ENCODE peak calls at places on chromosome 14, in five cellular contexts. One of them, this sample, is unnamed.
A peak's percentile ranks its signal among the peaks of the same experiment; 100 is the strongest.

GRCh38 chr14:99549684-99550083 is 54.3 kb downstream of the CCDC85C start:
- DNase-seq in H54: no peak
- DNase-seq in AG04449: no peak
- DNase-seq in activated naive CD4-positive, alpha-beta T cell treated with anti-CD3 and anti-CD28 coated beads, Interleukin-2, amount 10 ng/mL, durations not matched to agents 7 days and 5 days: no peak
- DNase-seq in ACHN: no peak
- DNase-seq in this sample: no peak

GRCh38 chr14:31154956-31155355 is 52.6 kb downstream of the HECTD1 start:
- DNase-seq in H54: no peak
- DNase-seq in AG04449: no peak
- DNase-seq in activated naive CD4-positive, alpha-beta T cell treated with anti-CD3 and anti-CD28 coated beads, Interleukin-2, amount 10 ng/mL, durations not matched to agents 7 days and 5 days: no peak
- DNase-seq in ACHN: no peak
- DNase-seq in this sample: no peak

GRCh38 chr14:59634617-59635016 is 58.0 kb upstream of the CCDC175 start:
- DNase-seq in H54: no peak
- DNase-seq in AG04449: no peak
- DNase-seq in activated naive CD4-positive, alpha-beta T cell treated with anti-CD3 and anti-CD28 coated beads, Interleukin-2, amount 10 ng/mL, durations not matched to agents 7 days and 5 days: no peak
- DNase-seq in ACHN: no peak
- DNase-seq in this sample: no peak

GRCh38 chr14:83379371-83379770 is 1845.7 kb upstream of the SEL1L start:
- DNase-seq in H54: no peak
- DNase-seq in AG04449: no peak
- DNase-seq in activated naive CD4-positive, alpha-beta T cell treated with anti-CD3 and anti-CD28 coated beads, Interleukin-2, amount 10 ng/mL, durations not matched to agents 7 days and 5 days: no peak
- DNase-seq in ACHN: no peak
- DNase-seq in this sample: no peak

GRCh38 chr14:71532790-71533189 is 399.4 kb upstream of the RGS6 start:
- DNase-seq in H54: no peak
- DNase-seq in AG04449: no peak
- DNase-seq in activated naive CD4-positive, alpha-beta T cell treated with anti-CD3 and anti-CD28 coated beads, Interleukin-2, amount 10 ng/mL, durations not matched to agents 7 days and 5 days: no peak
- DNase-seq in ACHN: no peak
- DNase-seq in this sample: no peak

GRCh38 chr14:21039059-21039422 is 3.1 kb upstream of the RNASE7 start:
- DNase-seq in H54: no peak
- DNase-seq in AG04449: no peak
- DNase-seq in activated naive CD4-positive, alpha-beta T cell treated with anti-CD3 and anti-CD28 coated beads, Interleukin-2, amount 10 ng/mL, durations not matched to agents 7 days and 5 days: no peak
- DNase-seq in ACHN: no peak
- DNase-seq in this sample: peak; percentile 75

GRCh38 chr14:35631071-35631805 is 97.3 kb downstream of the INSM2 start:
- DNase-seq in H54: no peak
- DNase-seq in AG04449: no peak
- DNase-seq in activated naive CD4-positive, alpha-beta T cell treated with anti-CD3 and anti-CD28 coated beads, Interleukin-2, amount 10 ng/mL, durations not matched to agents 7 days and 5 days: no peak
- DNase-seq in ACHN: no peak
- DNase-seq in this sample: no peak

GRCh38 chr14:99540196-99541032 is 59.2 kb downstream of the CCNK start:
- DNase-seq in H54: no peak
- DNase-seq in AG04449: no peak
- DNase-seq in activated naive CD4-positive, alpha-beta T cell treated with anti-CD3 and anti-CD28 coated beads, Interleukin-2, amount 10 ng/mL, durations not matched to agents 7 days and 5 days: no peak
- DNase-seq in ACHN: no peak
- DNase-seq in this sample: no peak

GRCh38 chr14:69887740-69888657 is 8.8 kb downstream of the SMOC1 start:
- DNase-seq in H54: no peak
- DNase-seq in AG04449: no peak
- DNase-seq in activated naive CD4-positive, alpha-beta T cell treated with anti-CD3 and anti-CD28 coated beads, Interleukin-2, amount 10 ng/mL, durations not matched to agents 7 days and 5 days: no peak
- DNase-seq in ACHN: no peak
- DNase-seq in this sample: no peak

GRCh38 chr14:94388896-94389469 is 581 bp upstream of the SERPINA1 start:
- DNase-seq in H54: no peak
- DNase-seq in AG04449: no peak
- DNase-seq in activated naive CD4-positive, alpha-beta T cell treated with anti-CD3 and anti-CD28 coated beads, Interleukin-2, amount 10 ng/mL, durations not matched to agents 7 days and 5 days: no peak
- DNase-seq in ACHN: no peak
- DNase-seq in this sample: no peak

GRCh38 chr14:26199599-26200370 is 398.0 kb downstream of the NOVA1 start:
- DNase-seq in H54: no peak
- DNase-seq in AG04449: no peak
- DNase-seq in activated naive CD4-positive, alpha-beta T cell treated with anti-CD3 and anti-CD28 coated beads, Interleukin-2, amount 10 ng/mL, durations not matched to agents 7 days and 5 days: no peak
- DNase-seq in ACHN: peak; percentile 40
- DNase-seq in this sample: no peak

GRCh38 chr14:49745191-49745590 is 22.8 kb upstream of the KLHDC2 start:
- DNase-seq in H54: no peak
- DNase-seq in AG04449: no peak
- DNase-seq in activated naive CD4-positive, alpha-beta T cell treated with anti-CD3 and anti-CD28 coated beads, Interleukin-2, amount 10 ng/mL, durations not matched to agents 7 days and 5 days: no peak
- DNase-seq in ACHN: no peak
- DNase-seq in this sample: no peak

GRCh38 chr14:54902143-54902520 is 494 bp downstream of the GCH1 start:
- DNase-seq in H54: peak; percentile 27
- DNase-seq in AG04449: no peak
- DNase-seq in activated naive CD4-positive, alpha-beta T cell treated with anti-CD3 and anti-CD28 coated beads, Interleukin-2, amount 10 ng/mL, durations not matched to agents 7 days and 5 days: peak; percentile 90
- DNase-seq in ACHN: peak; percentile 40
- DNase-seq in this sample: peak; percentile 89

GRCh38 chr14:102086346-102086971 is 385 bp downstream of the HSP90AA1 start:
- DNase-seq in H54: no peak
- DNase-seq in AG04449: no peak
- DNase-seq in activated naive CD4-positive, alpha-beta T cell treated with anti-CD3 and anti-CD28 coated beads, Interleukin-2, amount 10 ng/mL, durations not matched to agents 7 days and 5 days: peak; percentile 76
- DNase-seq in ACHN: peak; percentile 39
- DNase-seq in this sample: peak; percentile 79

GRCh38 chr14:104268725-104269436 is 130.5 kb downstream of the KIF26A start:
- DNase-seq in H54: no peak
- DNase-seq in AG04449: no peak
- DNase-seq in activated naive CD4-positive, alpha-beta T cell treated with anti-CD3 and anti-CD28 coated beads, Interleukin-2, amount 10 ng/mL, durations not matched to agents 7 days and 5 days: peak; percentile 14
- DNase-seq in ACHN: no peak
- DNase-seq in this sample: no peak

GRCh38 chr14:98082833-98083232 is 1189.2 kb downstream of the BCL11B start:
- DNase-seq in H54: no peak
- DNase-seq in AG04449: no peak
- DNase-seq in activated naive CD4-positive, alpha-beta T cell treated with anti-CD3 and anti-CD28 coated beads, Interleukin-2, amount 10 ng/mL, durations not matched to agents 7 days and 5 days: no peak
- DNase-seq in ACHN: no peak
- DNase-seq in this sample: no peak

GRCh38 chr14:89909586-89909985 is 44.9 kb downstream of the EFCAB11 start:
- DNase-seq in H54: no peak
- DNase-seq in AG04449: no peak
- DNase-seq in activated naive CD4-positive, alpha-beta T cell treated with anti-CD3 and anti-CD28 coated beads, Interleukin-2, amount 10 ng/mL, durations not matched to agents 7 days and 5 days: no peak
- DNase-seq in ACHN: no peak
- DNase-seq in this sample: no peak

GRCh38 chr14:36229262-36229661 is 52.7 kb upstream of the PTCSC3 start:
- DNase-seq in H54: no peak
- DNase-seq in AG04449: no peak
- DNase-seq in activated naive CD4-positive, alpha-beta T cell treated with anti-CD3 and anti-CD28 coated beads, Interleukin-2, amount 10 ng/mL, durations not matched to agents 7 days and 5 days: no peak
- DNase-seq in ACHN: no peak
- DNase-seq in this sample: no peak

GRCh38 chr14:62692490-62693106 is 352.7 kb downstream of the KCNH5 start:
- DNase-seq in H54: no peak
- DNase-seq in AG04449: no peak
- DNase-seq in activated naive CD4-positive, alpha-beta T cell treated with anti-CD3 and anti-CD28 coated beads, Interleukin-2, amount 10 ng/mL, durations not matched to agents 7 days and 5 days: no peak
- DNase-seq in ACHN: no peak
- DNase-seq in this sample: peak; percentile 21

GRCh38 chr14:104333903-104334811 is 195.8 kb downstream of the KIF26A start:
- DNase-seq in H54: no peak
- DNase-seq in AG04449: no peak
- DNase-seq in activated naive CD4-positive, alpha-beta T cell treated with anti-CD3 and anti-CD28 coated beads, Interleukin-2, amount 10 ng/mL, durations not matched to agents 7 days and 5 days: no peak
- DNase-seq in ACHN: no peak
- DNase-seq in this sample: no peak